ENCODE peak calls at places on chromosomes 12 and 14, in six cellular contexts. I, Q, B, R, W and U are unnamed samples.

GRCh38 chr14:99612737-99613330 is 8.8 kb upstream of the CCDC85C start:
- DNase-seq in R (no peak), B (no peak), Q (no peak), I (peak; percentile 81), W (peak; percentile 55), U (peak; percentile 77)

GRCh38 chr14:44942436-44942835 is 19.3 kb downstream of the KLHL28 start:
- DNase-seq in B (no peak), I (no peak), Q (no peak), W (no peak), R (no peak), U (no peak)

GRCh38 chr12:102483466-102483865 is 3.1 kb upstream of the IGF1 start:
- DNase-seq in Q (no peak), I (no peak), B (no peak), W (no peak), R (no peak), U (no peak)

GRCh38 chr12:62760779-62761178 is 174.2 kb downstream of the PPM1H start:
- DNase-seq in I (peak; percentile 54), Q (no peak), W (peak; percentile 56), B (peak; percentile 78), R (no peak), U (no peak)

GRCh38 chr14:105865266-105865903 is 339.0 kb downstream of the TMEM121 start:
- DNase-seq in R (no peak), Q (peak; percentile 4), I (no peak), B (no peak), W (no peak), U (no peak)

GRCh38 chr12:51788876-51789275 is 59.6 kb downstream of the FIGNL2 start:
- DNase-seq in B (no peak), R (no peak), Q (no peak), I (peak; percentile 29), W (peak; percentile 32), U (no peak)

GRCh38 chr14:72741836-72742681 is 151.8 kb downstream of the DPF3 start:
- DNase-seq in B (no peak), W (no peak), Q (no peak), R (no peak), I (no peak), U (no peak)

GRCh38 chr14:44154446-44154845 is 352.6 kb downstream of the FSCB start:
- DNase-seq in W (no peak), B (no peak), R (no peak), Q (no peak), I (no peak), U (no peak)

GRCh38 chr14:37403656-37404055 is 191.4 kb downstream of the FOXA1 start:
- DNase-seq in R (no peak), Q (no peak), W (no peak), B (no peak), I (no peak), U (no peak)

GRCh38 chr12:7837366-7837765 is 35.3 kb downstream of the SLC2A14 start:
- DNase-seq in I (no peak), B (no peak), Q (no peak), R (no peak), W (no peak), U (no peak)

GRCh38 chr12:64392221-64392620 is 1.7 kb upstream of the C12orf56 start:
- DNase-seq in R (no peak), W (peak; percentile 65), I (peak; percentile 69), Q (no peak), B (no peak), U (no peak)

GRCh38 chr14:29671034-29671433 is 256.6 kb downstream of the PRKD1 start:
- DNase-seq in R (no peak), W (peak; percentile 90), I (peak; percentile 56), B (no peak), Q (no peak), U (no peak)

GRCh38 chr14:73477618-73478266 is 13.0 kb upstream of the RIOX1 start:
- DNase-seq in B (no peak), W (peak; percentile 86), I (no peak), R (no peak), Q (no peak), U (no peak)

GRCh38 chr12:6090786-6091185 is 33.7 kb downstream of the VWF start:
- DNase-seq in B (peak; percentile 26), I (peak; percentile 68), Q (no peak), W (peak; percentile 44), R (no peak), U (peak; percentile 50)

GRCh38 chr12:2306686-2307249 is 254.0 kb downstream of the CACNA1C start:
- DNase-seq in W (no peak), Q (no peak), R (no peak), I (no peak), B (no peak), U (no peak)
- H3K27ac ChIP-seq in W (peak overlapping the region; percentile 2), Q (no peak overlapping the region), R (no peak overlapping the region), I (no peak overlapping the region), B (no peak overlapping the region), U (peak overlapping the region; percentile 3)

GRCh38 chr12:132263451-132264065 is 65.8 kb downstream of the GALNT9 start:
- DNase-seq in B (no peak), W (no peak), R (no peak), Q (no peak), I (no peak), U (no peak)
- H3K27me3 ChIP-seq in B (peaks cover 16% of the 10 kb centered on the region), W (no peaks in the 10 kb centered on the region), R (peaks cover 64% of the 10 kb centered on the region), Q (peaks cover under 1% of the 10 kb centered on the region), I (no peaks in the 10 kb centered on the region), U (no peaks in the 10 kb centered on the region)

GRCh38 chr12:119181944-119182343 is 3.2 kb downstream of the HSPB8 start:
- DNase-seq in R (no peak), Q (no peak), B (no peak), W (no peak), I (no peak), U (no peak)

GRCh38 chr12:119178544-119179334 is at the start of gene HSPB8:
- DNase-seq in B (peak; percentile 21), W (peak; percentile 97), R (peak; percentile 99), I (peak; percentile 94), Q (peak; percentile 63), U (peak; percentile 95)

GRCh38 chr12:119179335-119180021 is 747 bp downstream of the HSPB8 start:
- DNase-seq in W (peak; percentile 44), Q (no peak), R (no peak), I (peak; percentile 49), B (peak; percentile 67), U (no peak)

GRCh38 chr12:119181202-119181601 is 2.5 kb downstream of the HSPB8 start:
- DNase-seq in W (no peak), B (no peak), R (no peak), I (no peak), Q (no peak), U (no peak)

GRCh38 chr12:119180380-119181040 is 1.8 kb downstream of the HSPB8 start:
- DNase-seq in W (peak; percentile 79), R (peak; percentile 87), Q (no peak), I (peak; percentile 85), B (no peak), U (peak; percentile 85)
- H3K27ac ChIP-seq in W (peak overlapping the region; percentile 100), R (peak overlapping the region; percentile 96), Q (peak overlapping the region; percentile 80), I (peak overlapping the region; percentile 84), B (no peak overlapping the region), U (peak overlapping the region; percentile 93)

GRCh38 chr14:23080474-23080873 is 14.5 kb downstream of the ACIN1 start:
- DNase-seq in W (no peak), Q (no peak), B (no peak), R (no peak), I (no peak), U (no peak)
- H3K27me3 ChIP-seq in W (no peaks in the 10 kb centered on the region), Q (no peaks in the 10 kb centered on the region), B (no peaks in the 10 kb centered on the region), R (no peaks in the 10 kb centered on the region), I (no peaks in the 10 kb centered on the region), U (no peaks in the 10 kb centered on the region)

GRCh38 chr12:104478396-104479140 is 21.8 kb downstream of the CHST11 start:
- DNase-seq in R (no peak), B (no peak), Q (no peak), W (peak; percentile 57), I (no peak), U (no peak)
- H3K27ac ChIP-seq in R (no peak overlapping the region), B (no peak overlapping the region), Q (no peak overlapping the region), W (peak overlapping the region; percentile 6), I (no peak overlapping the region), U (peak overlapping the region; percentile 36)

DNA sequence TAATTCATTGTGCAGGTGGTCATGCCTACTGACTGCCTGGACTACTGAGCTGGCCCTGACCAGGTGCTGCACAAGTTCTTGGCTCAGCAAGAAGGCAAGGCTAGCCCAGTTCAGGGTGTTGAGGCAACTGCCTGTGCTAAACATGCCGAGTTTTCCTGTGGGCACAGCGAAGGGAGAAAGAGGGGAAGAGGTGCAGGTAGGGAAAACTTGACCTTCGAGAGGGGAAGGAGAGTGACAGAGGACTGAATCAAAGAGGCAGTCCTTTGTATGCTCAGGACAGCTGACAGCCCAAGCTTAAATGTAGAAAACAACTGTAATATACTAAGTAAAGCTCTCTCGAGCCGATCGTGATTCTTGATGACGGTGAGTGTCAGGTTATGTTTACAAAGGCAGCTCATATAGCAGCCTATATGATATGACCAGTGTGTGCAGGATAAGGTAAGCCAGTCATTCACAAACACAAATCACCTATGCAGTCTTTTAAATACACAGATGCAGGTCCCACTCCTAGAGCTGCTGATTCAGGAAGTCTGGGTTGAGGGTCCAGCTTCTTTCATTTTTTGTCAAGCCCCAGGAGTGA is 2.6 kb downstream of the IRAK3 start:
- DNase-seq in B (no peak), R (no peak), W (no peak), Q (no peak), I (no peak), U (no peak)
- H3K27me3 ChIP-seq in B (peaks cover 2% of the 10 kb centered on the region), R (peaks cover 23% of the 10 kb centered on the region), W (peaks cover 54% of the 10 kb centered on the region), Q (no peaks in the 10 kb centered on the region), I (no peaks in the 10 kb centered on the region), U (no peaks in the 10 kb centered on the region)

DNA sequence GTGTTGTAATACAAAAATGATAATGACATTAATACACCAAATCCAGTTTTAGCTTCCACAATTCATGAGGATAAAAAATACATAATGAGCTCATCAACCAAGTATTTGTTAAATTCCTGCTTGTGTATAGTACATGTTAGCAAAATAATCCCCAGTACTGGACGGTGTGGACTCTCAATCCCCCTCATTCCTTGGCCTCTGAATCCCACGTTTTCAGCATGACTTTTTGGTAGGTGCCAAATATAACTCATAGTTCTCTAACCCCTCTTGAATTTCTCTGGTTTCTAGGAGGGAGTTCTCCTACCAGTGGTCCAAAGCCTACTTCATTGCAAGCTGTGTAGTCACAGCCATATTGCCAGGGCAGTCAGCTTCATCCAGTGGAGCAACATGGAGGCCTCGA is 41.4 kb upstream of the EPS8 start:
- DNase-seq in B (no peak), Q (no peak), W (peak; percentile 57), I (peak; percentile 47), R (no peak), U (no peak)
- H3K27ac ChIP-seq in B (no peak overlapping the region), Q (peak overlapping the region; percentile 48), W (no peak overlapping the region), I (peak overlapping the region; percentile 48), R (peak overlapping the region; percentile 1), U (no peak overlapping the region)

GRCh38 chr14:26137161-26137560 is 460.7 kb downstream of the NOVA1 start:
- DNase-seq in W (no peak), I (no peak), Q (no peak), B (no peak), R (no peak), U (no peak)
- H3K27me3 ChIP-seq in W (no peaks in the 10 kb centered on the region), I (no peaks in the 10 kb centered on the region), Q (no peaks in the 10 kb centered on the region), B (no peaks in the 10 kb centered on the region), R (no peaks in the 10 kb centered on the region), U (no peaks in the 10 kb centered on the region)

DNA sequence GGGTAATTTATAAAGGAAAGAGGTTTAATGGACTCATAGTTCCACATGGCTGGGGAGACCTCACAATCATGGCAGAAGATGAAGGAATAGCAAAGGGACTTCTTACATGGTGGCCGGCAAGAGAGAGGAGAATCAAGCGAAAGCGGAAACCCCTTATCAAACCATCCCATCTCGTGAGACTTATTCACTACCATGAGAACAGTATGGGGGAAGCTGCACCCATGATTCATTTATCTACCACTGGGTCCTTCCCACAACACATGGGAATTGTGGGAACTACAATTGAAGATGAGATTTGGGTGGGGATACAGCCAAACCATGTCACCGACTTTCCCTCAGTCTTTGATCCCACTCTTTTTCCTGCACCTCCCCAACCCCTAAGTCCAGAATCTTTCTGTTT is 12.6 kb upstream of the CTDSP2 start:
- DNase-seq in Q (no peak), B (no peak), I (no peak), W (no peak), R (no peak), U (no peak)
- H3K27ac ChIP-seq in Q (no peak overlapping the region), B (no peak overlapping the region), I (no peak overlapping the region), W (no peak overlapping the region), R (no peak overlapping the region), U (no peak overlapping the region)